ENCODE peak calls at places on chromosomes 16 and 17, in ten cellular contexts. One of them, this sample, is unnamed.

GRCh38 chr17:15185625-15185991 is 79.5 kb downstream of the PMP22 start:
- DNase-seq in kidney epithelial cell: no peak
- DNase-seq in pulmonary artery endothelial cell: no peak
- DNase-seq in CD8-positive, alpha-beta T cell: no peak
- DNase-seq in brain microvascular endothelial cell: peak; percentile 25
- DNase-seq in cerebellar cortex: peak; percentile 1
- DNase-seq in AG10803: peak; percentile 93
- DNase-seq in activated T-cell treated with anti-CD3 and anti-CD28 coated beads, Interleukin-2, amount 50 U/mL, for 72 hours: no peak
- DNase-seq in prostate gland: no peak
- DNase-seq in aorta: no peak
- DNase-seq in this sample: no peak

GRCh38 chr16:78770353-78771091 is 671.1 kb downstream of the WWOX start:
- DNase-seq in kidney epithelial cell: no peak
- DNase-seq in pulmonary artery endothelial cell: no peak
- DNase-seq in CD8-positive, alpha-beta T cell: peak; percentile 87
- DNase-seq in brain microvascular endothelial cell: no peak
- DNase-seq in cerebellar cortex: peak; percentile 44
- DNase-seq in AG10803: peak; percentile 6
- DNase-seq in activated T-cell treated with anti-CD3 and anti-CD28 coated beads, Interleukin-2, amount 50 U/mL, for 72 hours: peak; percentile 75
- DNase-seq in prostate gland: peak; percentile 42
- DNase-seq in aorta: peak; percentile 90
- DNase-seq in this sample: peak; percentile 57

GRCh38 chr16:85302018-85302847 is 190.0 kb upstream of the CIBAR2 start:
- DNase-seq in kidney epithelial cell: peak; percentile 34
- DNase-seq in pulmonary artery endothelial cell: no peak
- DNase-seq in CD8-positive, alpha-beta T cell: no peak
- DNase-seq in brain microvascular endothelial cell: no peak
- DNase-seq in cerebellar cortex: no peak
- DNase-seq in AG10803: peak; percentile 30
- DNase-seq in activated T-cell treated with anti-CD3 and anti-CD28 coated beads, Interleukin-2, amount 50 U/mL, for 72 hours: no peak
- DNase-seq in prostate gland: no peak
- DNase-seq in aorta: no peak
- DNase-seq in this sample: no peak

GRCh38 chr17:74919440-74920305 is 3.4 kb downstream of the USH1G start:
- DNase-seq in kidney epithelial cell: no peak
- DNase-seq in pulmonary artery endothelial cell: no peak
- DNase-seq in CD8-positive, alpha-beta T cell: no peak
- DNase-seq in brain microvascular endothelial cell: no peak
- DNase-seq in cerebellar cortex: peak; percentile 19
- DNase-seq in AG10803: peak; percentile 12
- DNase-seq in activated T-cell treated with anti-CD3 and anti-CD28 coated beads, Interleukin-2, amount 50 U/mL, for 72 hours: peak; percentile 29
- DNase-seq in prostate gland: no peak
- DNase-seq in aorta: no peak
- DNase-seq in this sample: no peak

GRCh38 chr17:83055911-83056582 is 23.4 kb upstream of the METRNL start:
- DNase-seq in kidney epithelial cell: peak; percentile 70
- DNase-seq in pulmonary artery endothelial cell: no peak
- DNase-seq in CD8-positive, alpha-beta T cell: no peak
- DNase-seq in brain microvascular endothelial cell: peak; percentile 73
- DNase-seq in cerebellar cortex: no peak
- DNase-seq in AG10803: peak; percentile 78
- DNase-seq in activated T-cell treated with anti-CD3 and anti-CD28 coated beads, Interleukin-2, amount 50 U/mL, for 72 hours: no peak
- DNase-seq in prostate gland: no peak
- DNase-seq in aorta: peak; percentile 83
- DNase-seq in this sample: no peak

GRCh38 chr17:60947100-60947499 is 269.4 kb downstream of the BCAS3 start:
- DNase-seq in kidney epithelial cell: no peak
- DNase-seq in pulmonary artery endothelial cell: no peak
- DNase-seq in CD8-positive, alpha-beta T cell: no peak
- DNase-seq in brain microvascular endothelial cell: peak; percentile 25
- DNase-seq in cerebellar cortex: peak; percentile 29
- DNase-seq in AG10803: peak; percentile 51
- DNase-seq in activated T-cell treated with anti-CD3 and anti-CD28 coated beads, Interleukin-2, amount 50 U/mL, for 72 hours: no peak
- DNase-seq in prostate gland: no peak
- DNase-seq in aorta: no peak
- DNase-seq in this sample: no peak

GRCh38 chr17:73279704-73280103 is 18.0 kb upstream of the CPSF4L start:
- DNase-seq in kidney epithelial cell: no peak
- DNase-seq in pulmonary artery endothelial cell: no peak
- DNase-seq in CD8-positive, alpha-beta T cell: no peak
- DNase-seq in brain microvascular endothelial cell: no peak
- DNase-seq in cerebellar cortex: no peak
- DNase-seq in AG10803: no peak
- DNase-seq in activated T-cell treated with anti-CD3 and anti-CD28 coated beads, Interleukin-2, amount 50 U/mL, for 72 hours: no peak
- DNase-seq in prostate gland: no peak
- DNase-seq in aorta: no peak
- DNase-seq in this sample: no peak

GRCh38 chr17:62718420-62718819 is 89.7 kb downstream of the MARCHF10 start:
- DNase-seq in kidney epithelial cell: peak; percentile 75
- DNase-seq in pulmonary artery endothelial cell: no peak
- DNase-seq in CD8-positive, alpha-beta T cell: no peak
- DNase-seq in brain microvascular endothelial cell: peak; percentile 70
- DNase-seq in cerebellar cortex: no peak
- DNase-seq in AG10803: peak; percentile 62
- DNase-seq in activated T-cell treated with anti-CD3 and anti-CD28 coated beads, Interleukin-2, amount 50 U/mL, for 72 hours: peak; percentile 50
- DNase-seq in prostate gland: no peak
- DNase-seq in aorta: no peak
- DNase-seq in this sample: no peak

GRCh38 chr17:48307814-48308411 is 122.1 kb downstream of the SKAP1 start:
- DNase-seq in kidney epithelial cell: peak; percentile 37
- DNase-seq in pulmonary artery endothelial cell: peak; percentile 19
- DNase-seq in CD8-positive, alpha-beta T cell: peak; percentile 58
- DNase-seq in brain microvascular endothelial cell: peak; percentile 48
- DNase-seq in cerebellar cortex: peak; percentile 48
- DNase-seq in AG10803: peak; percentile 75
- DNase-seq in activated T-cell treated with anti-CD3 and anti-CD28 coated beads, Interleukin-2, amount 50 U/mL, for 72 hours: peak; percentile 52
- DNase-seq in prostate gland: peak; percentile 42
- DNase-seq in aorta: no peak
- DNase-seq in this sample: no peak

GRCh38 chr17:28955408-28955807 is 4.1 kb upstream of the PHF12 start:
- DNase-seq in kidney epithelial cell: no peak
- DNase-seq in pulmonary artery endothelial cell: no peak
- DNase-seq in CD8-positive, alpha-beta T cell: no peak
- DNase-seq in brain microvascular endothelial cell: no peak
- DNase-seq in cerebellar cortex: no peak
- DNase-seq in AG10803: no peak
- DNase-seq in activated T-cell treated with anti-CD3 and anti-CD28 coated beads, Interleukin-2, amount 50 U/mL, for 72 hours: no peak
- DNase-seq in prostate gland: no peak
- DNase-seq in aorta: peak; percentile 60
- DNase-seq in this sample: no peak

This sample was measured in CD14-positive monocyte.